ENCODE peak calls at places on chromosomes 7 and 10, in four cellular contexts. U is fibroblast of mammary gland, C is cardiac fibroblast, E is mucosa of descending colon. P is an unnamed sample.

GRCh38 chr7:124667312-124667711 is 98.3 kb downstream of the GPR37 start:
- DNase-seq in U (no peak), C (no peak), E (no peak), P (no peak)

GRCh38 chr7:47460251-47460989 is 121.5 kb downstream of the TNS3 start:
- DNase-seq in E (peak; percentile 87), C (no peak), U (peak; percentile 34), P (no peak)

GRCh38 chr7:106405697-106406141 is 120.9 kb upstream of the NAMPT start:
- DNase-seq in E (no peak), U (no peak), C (no peak), P (no peak)

GRCh38 chr7:43199761-43200160 is 87.3 kb downstream of the HECW1 start:
- DNase-seq in C (peak; percentile 64), E (no peak), U (peak; percentile 34), P (no peak)

GRCh38 chr7:5697754-5698487 is 83.5 kb downstream of the RNF216 start:
- DNase-seq in U (no peak), E (no peak), C (no peak), P (no peak)

GRCh38 chr10:80684217-80684616 is 146.5 kb downstream of the SH2D4B start:
- DNase-seq in U (peak; percentile 6), C (peak; percentile 49), E (no peak), P (no peak)

GRCh38 chr10:103990170-103990930 is 23.4 kb downstream of the SLK start:
- DNase-seq in C (no peak), E (no peak), U (no peak), P (no peak)

GRCh38 chr10:47245731-47246350 is 54.2 kb upstream of the GDF10 start:
- DNase-seq in C (no peak), E (no peak), U (no peak), P (no peak)

GRCh38 chr7:768881-769504 is 41.9 kb upstream of the PRKAR1B start:
- DNase-seq in C (no peak), U (peak; percentile 80), E (no peak), P (no peak)

GRCh38 chr7:121157341-121157751 is 168.8 kb downstream of the CPED1 start:
- DNase-seq in U (no peak), C (no peak), E (no peak), P (no peak)

GRCh38 chr7:104862719-104863118 is 151.3 kb upstream of the KMT2E start:
- DNase-seq in E (no peak), C (peak; percentile 28), U (peak; percentile 11), P (no peak)

GRCh38 chr7:74033372-74034311 is 5.7 kb downstream of the ELN start:
- DNase-seq in C (peak; percentile 67), E (peak; percentile 74), U (peak; percentile 57), P (no peak)

GRCh38 chr10:88952647-88953111 is at the start of gene ACTA2:
- DNase-seq in U (peak; percentile 70), E (peak; percentile 47), C (peak; percentile 75), P (no peak)

GRCh38 chr7:69864283-69864682 is 266.0 kb downstream of the AUTS2 start:
- DNase-seq in U (peak; percentile 40), C (no peak), E (no peak), P (no peak)

GRCh38 chr10:82826132-82826531 is 951.1 kb downstream of the NRG3 start:
- DNase-seq in U (peak; percentile 73), C (peak; percentile 37), E (no peak), P (no peak)

GRCh38 chr10:60114765-60115586 is 208.6 kb upstream of the CCDC6 start:
- DNase-seq in U (peak; percentile 82), E (no peak), C (peak; percentile 92), P (no peak)

GRCh38 chr7:92609921-92610518 is 19.8 kb upstream of the FAM133B start:
- DNase-seq in E (no peak), C (peak; percentile 59), U (no peak), P (no peak)

GRCh38 chr10:15361131-15361530 is 10.0 kb downstream of the FAM171A1 start:
- DNase-seq in C (no peak), E (no peak), U (no peak), P (no peak)

GRCh38 chr10:58424176-58424575 is 39.0 kb downstream of the TFAM start:
- DNase-seq in E (no peak), U (no peak), C (peak; percentile 72), P (no peak)

GRCh38 chr10:25017247-25017590 is 807 bp downstream of the THNSL1 start:
- DNase-seq in E (no peak), U (no peak), C (no peak), P (no peak)

GRCh38 chr10:73577788-73578187 is 13.4 kb downstream of the USP54 start:
- DNase-seq in U (peak; percentile 72), E (no peak), C (peak; percentile 66), P (no peak)

GRCh38 chr7:152013974-152014373 is 11.5 kb upstream of the GALNT11 start:
- DNase-seq in U (no peak), C (no peak), E (no peak), P (no peak)

GRCh38 chr7:152076324-152076821 is 50.9 kb downstream of the GALNT11 start:
- DNase-seq in E (no peak), C (peak; percentile 31), U (peak; percentile 31), P (peak; percentile 0)

GRCh38 chr7:2517004-2517403 is 2.6 kb upstream of the LFNG start:
- DNase-seq in U (peak; percentile 88), C (peak; percentile 87), E (no peak), P (no peak)
- H3K4me3 ChIP-seq in U (no peak overlapping the region), C (no peak overlapping the region), E (no peak overlapping the region), P (no peak overlapping the region)

DNA sequence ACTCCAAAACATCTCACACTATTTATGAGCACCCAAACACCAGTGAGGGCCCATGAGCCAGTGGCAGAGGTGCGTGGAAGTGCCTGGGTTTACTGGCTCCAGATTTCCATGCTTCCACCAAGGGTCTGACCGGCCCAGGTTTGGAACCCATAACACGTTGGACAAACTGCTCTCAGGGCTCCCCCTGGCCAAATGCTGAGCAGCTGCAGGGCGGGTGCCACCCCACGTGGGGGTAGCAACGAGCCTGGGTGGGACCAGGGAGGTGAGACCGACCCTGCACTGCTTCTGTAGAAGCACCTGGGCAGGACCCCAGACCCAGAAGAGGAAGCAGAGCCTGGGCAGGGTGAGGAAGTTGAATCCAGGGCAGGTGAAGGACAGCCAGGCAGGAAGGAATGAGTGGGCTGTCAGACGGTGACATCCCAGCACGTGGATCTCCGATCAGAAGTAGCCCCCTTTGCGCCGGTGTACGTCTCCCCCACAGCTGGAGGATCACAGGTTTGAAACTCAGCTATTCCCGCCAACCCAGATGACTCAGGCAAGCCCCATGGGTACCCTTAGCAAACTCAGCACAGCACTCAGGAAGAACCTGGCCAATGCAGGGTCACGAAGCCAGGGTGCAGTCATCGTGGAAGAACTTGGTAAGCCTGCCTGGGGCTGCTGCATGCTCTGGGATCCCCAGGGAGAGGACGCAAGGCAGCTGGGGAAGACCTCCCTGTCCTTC is 100.4 kb upstream of the DDC start:
- DNase-seq in E (no peak), C (peak; percentile 89), U (peak; percentile 89), P (no peak)
- TF ChIP-seq CTCF in E (no peak), C (no peak), U (no peak), P (peak; percentile 48)

GRCh38 chr10:26622891-26623290 is 74.6 kb upstream of the PDSS1 start:
- DNase-seq in E (no peak), U (no peak), C (no peak), P (no peak)
- H3K4me3 ChIP-seq in E (no peak overlapping the region), U (no peak overlapping the region), C (no peak overlapping the region), P (no peak overlapping the region)

GRCh38 chr10:100632027-100632426 is 96.3 kb downstream of the HIF1AN start:
- DNase-seq in U (no peak), C (no peak), E (no peak), P (no peak)

GRCh38 chr10:100634034-100634433 is 98.3 kb downstream of the HIF1AN start:
- DNase-seq in U (no peak), C (no peak), E (no peak), P (no peak)

GRCh38 chr10:100642295-100642994 is 102.9 kb upstream of the PAX2 start:
- DNase-seq in U (no peak), E (no peak), C (no peak), P (no peak)

GRCh38 chr10:100636848-100637553 is 101.3 kb downstream of the HIF1AN start:
- DNase-seq in E (no peak), C (no peak), U (no peak), P (no peak)

DNA sequence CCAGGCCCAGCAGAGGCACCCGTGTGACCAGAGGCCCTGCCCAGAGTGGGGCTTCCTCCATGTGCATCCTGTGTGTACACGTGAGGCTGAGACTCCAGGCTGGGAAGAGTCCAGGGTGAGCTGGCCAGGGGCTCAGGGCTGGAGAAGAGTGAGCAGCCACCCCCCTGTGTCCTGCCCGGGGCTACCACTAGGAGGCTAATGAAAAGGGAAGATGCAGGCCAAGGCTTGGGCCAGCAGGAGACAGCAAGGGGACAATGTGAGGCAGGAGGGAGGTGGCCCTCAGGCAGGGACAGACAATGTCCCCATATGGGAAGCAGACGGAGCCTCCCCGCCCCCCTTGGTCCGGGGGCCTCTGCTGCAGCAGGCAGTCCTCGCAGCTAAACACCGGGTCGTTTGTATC is 102.0 kb downstream of the HIF1AN start:
- DNase-seq in E (no peak), U (no peak), C (peak; percentile 19), P (no peak)
- TF ChIP-seq CTCF in E (no peak), U (peak; percentile 34), C (peak; percentile 67), P (peak; percentile 52)

GRCh38 chr7:150668472-150668911 is 17.0 kb upstream of the GIMAP2 start:
- DNase-seq in E (no peak), U (no peak), C (no peak), P (peak; percentile 86)
- H3K4me3 ChIP-seq in E (no peak overlapping the region), U (no peak overlapping the region), C (no peak overlapping the region), P (no peak overlapping the region)

DNA sequence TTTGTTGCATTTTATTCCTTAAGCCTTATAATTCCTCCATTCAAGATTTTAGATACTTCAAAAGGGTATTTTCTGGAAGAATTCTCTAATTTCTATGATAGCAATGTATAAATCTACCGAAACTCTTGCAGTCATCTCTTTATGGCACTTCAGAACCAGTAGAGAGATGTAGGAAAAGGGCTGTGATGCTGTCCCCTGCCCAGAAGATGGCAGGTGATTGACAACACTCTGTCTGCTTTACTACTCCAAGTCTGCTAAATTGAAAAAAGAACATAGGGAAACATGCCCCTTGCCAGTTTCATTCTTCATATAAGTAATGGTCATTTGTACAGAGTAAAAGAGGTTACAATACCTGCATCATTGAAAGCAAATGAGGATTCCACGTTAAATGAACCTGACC is 5.1 kb downstream of the TCTN3 start:
- DNase-seq in C (no peak), U (no peak), E (no peak), P (no peak)
- TF ChIP-seq CTCF in C (no peak), U (no peak), E (no peak), P (peak; percentile 26)

GRCh38 chr7:23475579-23475844 is 5.2 kb upstream of the IGF2BP3 start:
- DNase-seq in C (no peak), E (no peak), U (no peak), P (no peak)
- H3K4me3 ChIP-seq in C (no peak overlapping the region), E (no peak overlapping the region), U (no peak overlapping the region), P (peak overlapping the region; percentile 72)